ENCODE peak calls at places on chromosomes 11 and 22, in six cellular contexts. J is GM12865, M is WERI-Rb-1, K is SK-N-SH, D is natural killer cell, V is fibroblast of lung. F is an unnamed sample.

GRCh38 chr11:70526116-70527045 is 128.1 kb downstream of the CTTN start:
- DNase-seq in V (no peak), K (peak; percentile 54), D (no peak), M (peak; percentile 46), J (no peak), F (no peak)

GRCh38 chr11:32262367-32262766 is 171.5 kb downstream of the RCN1 start:
- DNase-seq in V (no peak), M (no peak), D (no peak), J (no peak), K (no peak), F (no peak)

GRCh38 chr22:19986410-19987341 is 29.9 kb downstream of the ARVCF start:
- DNase-seq in V (peak; percentile 56), K (peak; percentile 99), M (peak; percentile 85), D (peak; percentile 71), J (peak; percentile 73), F (peak; percentile 75)

GRCh38 chr11:126698576-126698975 is 302.0 kb downstream of the KIRREL3 start:
- DNase-seq in J (no peak), M (peak; percentile 46), V (no peak), D (no peak), K (no peak), F (no peak)

GRCh38 chr11:134584706-134585445 is 172.8 kb upstream of the B3GAT1 start:
- DNase-seq in V (no peak), D (no peak), M (no peak), J (no peak), K (no peak), F (no peak)

GRCh38 chr11:116709970-116710369 is 62.8 kb downstream of the BUD13 start:
- DNase-seq in K (no peak), J (no peak), V (no peak), D (no peak), M (no peak), F (no peak)

GRCh38 chr11:19628018-19628417 is 84.6 kb upstream of the NAV2 start:
- DNase-seq in M (no peak), V (peak; percentile 76), D (no peak), K (no peak), J (no peak), F (no peak)

GRCh38 chr11:13043912-13044628 is 35.0 kb downstream of the RASSF10 start:
- DNase-seq in J (no peak), V (no peak), K (no peak), D (no peak), M (no peak), F (no peak)

GRCh38 chr11:83401506-83402225 is 115.5 kb upstream of the CCDC90B start:
- DNase-seq in V (no peak), J (no peak), M (no peak), D (no peak), K (no peak), F (no peak)

GRCh38 chr11:61966673-61967176 is 709 bp downstream of the FTH1 start:
- DNase-seq in D (no peak), K (peak; percentile 45), V (no peak), J (peak; percentile 45), M (peak; percentile 31), F (peak; percentile 56)

GRCh38 chr22:50177537-50178470 is 7.3 kb downstream of the PANX2 start:
- DNase-seq in D (no peak), K (no peak), M (no peak), V (no peak), J (no peak), F (no peak)

GRCh38 chr11:18022419-18022818 is 9.6 kb upstream of the SERGEF start:
- DNase-seq in M (no peak), V (no peak), J (no peak), K (no peak), D (no peak), F (no peak)

GRCh38 chr22:37273126-37273845 is 9.0 kb upstream of the CYTH4 start:
- DNase-seq in J (peak; percentile 45), K (no peak), V (peak; percentile 60), M (no peak), D (no peak), F (peak; percentile 51)

GRCh38 chr11:111688028-111688427 is 78.2 kb downstream of the PPP2R1B start:
- DNase-seq in J (no peak), D (no peak), M (no peak), V (no peak), K (no peak), F (no peak)

GRCh38 chr22:17358394-17358793 is 10.9 kb upstream of the CECR2 start:
- DNase-seq in K (no peak), M (no peak), V (no peak), D (no peak), J (no peak), F (no peak)

GRCh38 chr11:36002196-36002595 is 58.3 kb downstream of the LDLRAD3 start:
- DNase-seq in J (no peak), M (no peak), K (no peak), V (no peak), D (no peak), F (no peak)

GRCh38 chr11:121385693-121386092 is 66.4 kb upstream of the SORL1 start:
- DNase-seq in J (no peak), D (no peak), V (no peak), K (no peak), M (no peak), F (no peak)

GRCh38 chr11:56876621-56877312 is 111.9 kb upstream of the OR5AK2 start:
- DNase-seq in D (no peak), V (no peak), J (no peak), K (no peak), M (no peak), F (no peak)

GRCh38 chr11:117818036-117818858 is 6.3 kb downstream of the FXYD2 start:
- DNase-seq in K (no peak), J (peak; percentile 86), D (no peak), V (peak; percentile 31), M (no peak), F (peak; percentile 84)

GRCh38 chr11:94507485-94507884 is 4.8 kb upstream of the C11orf97 start:
- DNase-seq in V (no peak), K (no peak), J (no peak), D (no peak), M (no peak), F (no peak)

DNA sequence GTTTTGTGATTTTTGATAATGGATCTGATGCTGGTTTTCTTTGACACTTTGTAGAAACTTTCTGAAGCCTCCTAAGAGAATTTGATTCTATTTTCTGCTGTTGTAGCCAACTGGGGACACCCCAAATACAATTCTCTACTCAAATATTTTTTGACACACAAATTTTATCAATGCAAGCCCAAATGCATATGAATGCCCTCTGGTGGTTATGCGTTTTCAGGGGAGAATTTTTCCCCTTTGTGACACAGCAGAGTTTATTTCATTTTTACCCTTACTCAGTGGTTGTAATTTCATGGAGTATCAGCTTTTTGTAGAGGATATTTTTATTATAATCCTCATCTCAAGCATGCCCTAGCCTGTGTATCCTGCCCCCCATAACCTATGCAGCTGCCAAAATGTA is 44.7 kb upstream of the MTMR2 start:
- DNase-seq in M (no peak), J (no peak), V (peak; percentile 34), K (no peak), D (no peak), F (no peak)
- TF ChIP-seq CTCF in M (no peak), J (no peak), V (peak; percentile 52), K (peak; percentile 47), D (no peak), F (no peak)

GRCh38 chr22:35894937-35895708 is 133.5 kb downstream of the RBFOX2 start:
- DNase-seq in D (no peak), J (no peak), K (peak; percentile 29), M (no peak), V (peak; percentile 95), F (no peak)
- TF ChIP-seq CTCF in D (no peak), J (no peak), K (no peak), M (no peak), V (no peak), F (no peak)

GRCh38 chr11:73242291-73243092 is 24.4 kb downstream of the P2RY2 start:
- DNase-seq in D (peak; percentile 69), J (peak; percentile 86), K (peak; percentile 88), M (peak; percentile 85), V (peak; percentile 67), F (peak; percentile 46)
- TF ChIP-seq CTCF in D (peak; percentile 77), J (peak; percentile 97), K (peak; percentile 95), M (peak; percentile 81), V (peak; percentile 92), F (peak; percentile 39)

DNA sequence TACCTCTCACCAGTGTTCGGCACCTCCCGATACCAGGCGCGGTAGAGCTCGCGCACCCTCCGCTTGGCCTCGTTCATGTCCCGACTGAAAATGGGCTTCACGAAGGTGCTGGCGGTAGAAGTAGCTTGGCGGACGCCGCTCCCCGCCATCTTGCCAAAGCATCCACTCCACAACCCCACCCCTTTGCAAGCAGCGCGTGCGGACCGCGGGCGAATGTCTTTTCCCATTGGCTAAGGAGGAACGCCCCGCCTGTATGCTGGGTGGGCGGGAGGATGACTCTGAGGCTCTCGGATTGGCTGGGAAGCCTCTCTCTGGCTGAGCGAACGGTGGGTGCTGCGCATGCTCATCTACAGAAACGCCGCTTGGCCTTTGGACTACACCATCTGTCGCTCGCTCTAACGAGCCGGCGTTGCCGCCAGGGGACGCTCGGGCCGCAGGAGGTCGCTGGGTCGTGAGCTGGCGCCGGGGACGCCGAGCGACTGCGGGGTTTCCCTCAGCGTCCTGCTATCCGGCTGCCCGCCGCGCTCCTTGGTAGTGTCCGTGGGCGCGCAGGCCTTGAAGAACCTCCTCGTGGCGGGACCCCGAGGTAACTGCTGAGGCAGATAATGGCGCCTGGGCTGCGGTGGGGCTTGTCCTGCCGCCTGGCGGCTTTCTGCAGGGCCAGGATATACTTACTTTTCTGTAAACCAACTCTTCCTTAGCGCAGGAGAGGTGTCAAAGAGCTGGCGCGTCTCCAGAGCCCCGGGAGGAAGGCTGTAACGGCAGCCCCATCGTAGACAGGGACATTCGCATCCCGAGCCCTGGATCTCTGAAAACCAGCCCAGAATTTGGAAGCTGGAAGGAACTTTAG is at the start of gene NDUFA6:
- DNase-seq in J (peak; percentile 100), D (peak; percentile 96), V (peak; percentile 98), M (peak; percentile 99), K (peak; percentile 91), F (peak; percentile 99)
- TF ChIP-seq CTCF in J (peak; percentile 96), D (peak; percentile 91), V (peak; percentile 81), M (peak; percentile 95), K (peak; percentile 65), F (peak; percentile 83)

GRCh38 chr11:66336234-66337102 is at the start of gene RIN1:
- DNase-seq in M (peak; percentile 46), D (peak; percentile 71), V (peak; percentile 98), K (peak; percentile 94), J (peak; percentile 89), F (peak; percentile 91)
- TF ChIP-seq CTCF in M (peak; percentile 63), D (peak; percentile 24), V (peak; percentile 20), K (peak; percentile 56), J (no peak), F (no peak)